ENCODE peak calls at places on chromosomes 1 and 21, in four cellular contexts. One of them, this sample, is unnamed.
A peak's percentile ranks its signal among the peaks of the same experiment; 100 is the strongest.

GRCh38 chr1:20848162-20848561 is 61.1 kb upstream of the HP1BP3 start:
- DNase-seq in tibial nerve: no peak
- DNase-seq in GM12891: no peak
- DNase-seq in right lobe of liver: no peak
- DNase-seq in this sample: no peak

GRCh38 chr1:42311138-42311537 is 23.9 kb downstream of the FOXJ3 start:
- DNase-seq in tibial nerve: no peak
- DNase-seq in GM12891: no peak
- DNase-seq in right lobe of liver: no peak
- DNase-seq in this sample: no peak

GRCh38 chr1:101653482-101653946 is 343.2 kb downstream of the OLFM3 start:
- DNase-seq in tibial nerve: no peak
- DNase-seq in GM12891: no peak
- DNase-seq in right lobe of liver: no peak
- DNase-seq in this sample: no peak

GRCh38 chr1:183178490-183178889 is 7.6 kb upstream of the LAMC2 start:
- DNase-seq in right lobe of liver: no peak
- DNase-seq in tibial nerve: no peak
- DNase-seq in GM12891: no peak
- DNase-seq in this sample: no peak

GRCh38 chr1:238660849-238661248 is 725.5 kb upstream of the CHRM3 start:
- DNase-seq in right lobe of liver: no peak
- DNase-seq in GM12891: no peak
- DNase-seq in tibial nerve: no peak
- DNase-seq in this sample: no peak

GRCh38 chr1:167052389-167052788 is 37.8 kb downstream of the GPA33 start:
- DNase-seq in right lobe of liver: no peak
- DNase-seq in tibial nerve: no peak
- DNase-seq in GM12891: no peak
- DNase-seq in this sample: peak; percentile 28

GRCh38 chr1:24990796-24991195 is 60.7 kb upstream of the RUNX3 start:
- DNase-seq in right lobe of liver: peak; percentile 15
- DNase-seq in GM12891: no peak
- DNase-seq in tibial nerve: no peak
- DNase-seq in this sample: no peak

GRCh38 chr1:67436511-67437057 is 6.4 kb upstream of the SERBP1 start:
- DNase-seq in tibial nerve: no peak
- DNase-seq in GM12891: no peak
- DNase-seq in right lobe of liver: no peak
- DNase-seq in this sample: no peak

GRCh38 chr1:227785812-227786608 is 29.5 kb upstream of the PRSS38 start:
- DNase-seq in right lobe of liver: no peak
- DNase-seq in GM12891: peak; percentile 2
- DNase-seq in tibial nerve: peak; percentile 2
- DNase-seq in this sample: no peak

GRCh38 chr1:1241588-1242229 is 4.8 kb downstream of the C1QTNF12 start:
- DNase-seq in tibial nerve: no peak
- DNase-seq in right lobe of liver: peak; percentile 51
- DNase-seq in GM12891: no peak
- DNase-seq in this sample: no peak

GRCh38 chr21:27034796-27035195 is 67.9 kb upstream of the ADAMTS5 start:
- DNase-seq in right lobe of liver: no peak
- DNase-seq in GM12891: no peak
- DNase-seq in tibial nerve: no peak
- DNase-seq in this sample: no peak

GRCh38 chr21:31397939-31398338 is 53.9 kb upstream of the TIAM1 start:
- DNase-seq in GM12891: no peak
- DNase-seq in tibial nerve: no peak
- DNase-seq in right lobe of liver: no peak
- DNase-seq in this sample: no peak

GRCh38 chr1:3372317-3372716 is 82.1 kb upstream of the ARHGEF16 start:
- DNase-seq in right lobe of liver: no peak
- DNase-seq in tibial nerve: no peak
- DNase-seq in GM12891: no peak
- DNase-seq in this sample: no peak

GRCh38 chr1:26468911-26469310 is 3.3 kb upstream of the HMGN2 start:
- DNase-seq in tibial nerve: no peak
- DNase-seq in right lobe of liver: peak; percentile 51
- DNase-seq in GM12891: no peak
- DNase-seq in this sample: no peak

GRCh38 chr1:14928886-14929546 is 224.5 kb upstream of the TMEM51 start:
- DNase-seq in right lobe of liver: no peak
- DNase-seq in GM12891: no peak
- DNase-seq in tibial nerve: no peak
- DNase-seq in this sample: no peak

GRCh38 chr1:41015281-41015680 is 6.2 kb downstream of the SLFNL1 start:
- DNase-seq in tibial nerve: no peak
- DNase-seq in GM12891: no peak
- DNase-seq in right lobe of liver: no peak
- DNase-seq in this sample: no peak

GRCh38 chr1:188652678-188653077 is 1823.9 kb downstream of the PLA2G4A start:
- DNase-seq in right lobe of liver: no peak
- DNase-seq in GM12891: no peak
- DNase-seq in tibial nerve: no peak
- DNase-seq in this sample: no peak

GRCh38 chr1:6447818-6448748 is 17.9 kb downstream of the TNFRSF25 start:
- DNase-seq in GM12891: no peak
- DNase-seq in right lobe of liver: peak; percentile 80
- DNase-seq in tibial nerve: no peak
- DNase-seq in this sample: no peak

GRCh38 chr1:234919061-234919755 is 209.4 kb downstream of the TOMM20 start:
- DNase-seq in GM12891: no peak
- DNase-seq in tibial nerve: peak; percentile 40
- DNase-seq in right lobe of liver: peak; percentile 82
- DNase-seq in this sample: no peak

GRCh38 chr1:43861985-43862735 is 71.4 kb upstream of the ARTN start:
- DNase-seq in tibial nerve: no peak
- DNase-seq in GM12891: no peak
- DNase-seq in right lobe of liver: no peak
- DNase-seq in this sample: no peak

GRCh38 chr1:69765941-69766340 is 198.2 kb downstream of the LRRC7 start:
- DNase-seq in tibial nerve: no peak
- DNase-seq in GM12891: no peak
- DNase-seq in right lobe of liver: no peak
- DNase-seq in this sample: no peak

GRCh38 chr1:154969741-154970452 is 650 bp downstream of the SHC1 start:
- DNase-seq in tibial nerve: no peak
- DNase-seq in right lobe of liver: no peak
- DNase-seq in GM12891: no peak
- DNase-seq in this sample: no peak

GRCh38 chr1:198934901-198935301 is 296.1 kb downstream of the PTPRC start:
- DNase-seq in tibial nerve: no peak
- DNase-seq in GM12891: no peak
- DNase-seq in right lobe of liver: no peak
- DNase-seq in this sample: no peak

GRCh38 chr1:232476538-232476950 is 153.4 kb downstream of the SIPA1L2 start:
- DNase-seq in tibial nerve: no peak
- DNase-seq in right lobe of liver: no peak
- DNase-seq in GM12891: no peak
- DNase-seq in this sample: no peak

GRCh38 chr1:15429701-15430149 is 8.5 kb upstream of the CTRC start:
- DNase-seq in GM12891: no peak
- DNase-seq in right lobe of liver: no peak
- DNase-seq in tibial nerve: no peak
- DNase-seq in this sample: no peak

GRCh38 chr1:210702512-210702911 is 373.8 kb downstream of the HHAT start:
- DNase-seq in right lobe of liver: no peak
- DNase-seq in tibial nerve: no peak
- DNase-seq in GM12891: no peak
- DNase-seq in this sample: no peak

GRCh38 chr1:54249798-54250497 is 50.0 kb downstream of the MRPL37 start:
- DNase-seq in GM12891: no peak
- DNase-seq in tibial nerve: peak; percentile 60
- DNase-seq in right lobe of liver: no peak
- DNase-seq in this sample: peak; percentile 93

GRCh38 chr21:32083175-32083574 is 195.7 kb downstream of the MIS18A start:
- DNase-seq in tibial nerve: no peak
- DNase-seq in GM12891: no peak
- DNase-seq in right lobe of liver: no peak
- DNase-seq in this sample: no peak

GRCh38 chr21:46168659-46169386 is 13.4 kb upstream of the FTCD start:
- DNase-seq in GM12891: no peak
- DNase-seq in tibial nerve: no peak
- DNase-seq in right lobe of liver: no peak
- DNase-seq in this sample: no peak

GRCh38 chr1:199859525-199859924 is 168.0 kb upstream of the NR5A2 start:
- DNase-seq in tibial nerve: peak; percentile 25
- DNase-seq in GM12891: no peak
- DNase-seq in right lobe of liver: no peak
- DNase-seq in this sample: no peak

GRCh38 chr1:24112381-24113169 is 640 bp upstream of the MYOM3 start:
- DNase-seq in right lobe of liver: no peak
- DNase-seq in tibial nerve: peak; percentile 60
- DNase-seq in GM12891: peak; percentile 67
- DNase-seq in this sample: peak; percentile 43

GRCh38 chr1:78490861-78491310 is at the start of gene PTGFR:
- DNase-seq in right lobe of liver: peak; percentile 67
- DNase-seq in tibial nerve: peak; percentile 55
- DNase-seq in GM12891: no peak
- DNase-seq in this sample: peak; percentile 41

GRCh38 chr1:115911298-115911697 is 65.0 kb upstream of the SLC22A15 start:
- DNase-seq in right lobe of liver: no peak
- DNase-seq in GM12891: no peak
- DNase-seq in tibial nerve: no peak
- DNase-seq in this sample: no peak

GRCh38 chr1:50667710-50668356 is 244.6 kb upstream of the DMRTA2 start:
- DNase-seq in tibial nerve: no peak
- DNase-seq in GM12891: no peak
- DNase-seq in right lobe of liver: no peak
- DNase-seq in this sample: no peak

GRCh38 chr1:224513787-224514209 is 79.2 kb upstream of the WDR26 start:
- DNase-seq in GM12891: peak; percentile 84
- DNase-seq in right lobe of liver: peak; percentile 91
- DNase-seq in tibial nerve: peak; percentile 90
- DNase-seq in this sample: peak; percentile 86
- TF ChIP-seq POLR2A in GM12891: no peak
- TF ChIP-seq POLR2A in right lobe of liver: no peak
- TF ChIP-seq POLR2A in tibial nerve: no peak
- TF ChIP-seq POLR2A in this sample: peak; percentile 1

GRCh38 chr1:92483442-92484170 is 3.1 kb downstream of the GFI1 start:
- DNase-seq in GM12891: peak; percentile 42
- DNase-seq in right lobe of liver: no peak
- DNase-seq in tibial nerve: no peak
- DNase-seq in this sample: no peak
- TF ChIP-seq POLR2A in GM12891: no peak
- TF ChIP-seq POLR2A in right lobe of liver: no peak
- TF ChIP-seq POLR2A in tibial nerve: no peak
- TF ChIP-seq POLR2A in this sample: no peak

DNA sequence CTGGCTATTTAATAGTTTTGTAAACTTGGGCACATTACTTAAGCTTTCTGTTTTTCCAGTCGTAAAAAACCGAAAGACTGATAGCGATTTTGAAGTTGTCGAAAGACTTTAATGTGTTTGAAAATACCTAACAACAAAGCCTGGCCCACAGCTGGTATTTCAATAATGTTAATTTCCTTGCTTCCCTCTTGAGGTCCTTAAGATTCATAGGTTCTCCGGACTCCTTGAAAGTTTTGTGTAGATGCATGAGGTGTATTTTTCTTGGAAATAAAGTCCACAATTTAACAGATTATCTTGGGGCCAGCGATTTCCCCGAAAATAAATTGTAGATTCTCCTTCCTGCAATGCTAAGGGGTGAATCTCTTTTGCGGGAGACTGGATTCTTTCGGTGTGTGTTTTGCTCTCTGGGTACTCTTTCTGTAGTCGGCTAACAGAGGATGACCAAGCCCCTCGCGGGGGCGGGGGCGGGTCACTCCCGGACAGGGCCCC is 735 bp upstream of the YTHDF2 start:
- DNase-seq in GM12891: no peak
- DNase-seq in right lobe of liver: no peak
- DNase-seq in tibial nerve: no peak
- DNase-seq in this sample: peak; percentile 29
- TF ChIP-seq POLR2A in GM12891: no peak
- TF ChIP-seq POLR2A in right lobe of liver: no peak
- TF ChIP-seq POLR2A in tibial nerve: no peak
- TF ChIP-seq POLR2A in this sample: no peak

GRCh38 chr1:33014464-33015170 is 22.1 kb downstream of the AK2 start:
- DNase-seq in tibial nerve: no peak
- DNase-seq in right lobe of liver: no peak
- DNase-seq in GM12891: no peak
- DNase-seq in this sample: no peak
- TF ChIP-seq POLR2A in tibial nerve: no peak
- TF ChIP-seq POLR2A in right lobe of liver: no peak
- TF ChIP-seq POLR2A in GM12891: no peak
- TF ChIP-seq POLR2A in this sample: no peak

DNA sequence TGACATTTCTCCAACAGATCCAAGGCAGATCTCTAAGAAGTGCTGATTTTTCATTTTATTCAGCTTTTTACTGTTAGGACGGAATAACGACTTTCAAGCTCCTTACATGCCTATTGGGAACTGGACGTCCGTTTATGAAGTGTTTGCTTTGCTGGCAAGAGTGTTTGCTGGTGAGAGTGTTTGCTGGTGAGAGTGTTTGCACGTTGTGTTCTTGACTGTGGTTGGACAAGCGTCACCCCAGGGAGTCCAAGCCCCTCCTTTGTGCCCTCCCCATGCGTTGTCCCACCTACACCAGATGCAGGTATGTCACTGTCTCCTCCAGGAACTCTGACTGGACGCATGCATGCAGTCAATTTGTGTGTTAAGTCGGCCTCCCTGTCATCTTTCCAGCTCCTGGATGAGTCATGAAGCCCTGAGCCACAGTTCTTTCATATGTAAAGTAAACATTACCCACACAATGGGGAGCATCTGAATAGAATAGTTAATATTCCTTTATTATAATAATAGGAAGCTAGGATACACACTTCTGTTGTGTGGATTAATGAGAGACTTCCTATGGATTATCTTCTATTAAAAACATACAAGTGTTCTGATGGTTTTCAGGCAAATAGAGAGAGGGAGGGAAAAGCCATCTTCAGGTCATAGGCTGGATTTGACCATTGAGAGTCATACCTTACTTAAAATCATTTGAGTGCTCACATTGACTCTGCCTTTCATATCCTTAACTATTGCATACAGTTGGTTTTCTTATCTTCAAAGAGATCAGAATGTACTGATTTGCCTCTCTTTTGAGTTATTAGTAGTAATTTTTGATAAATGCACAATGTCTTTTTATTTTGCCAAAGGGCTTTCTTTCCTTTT is 119.2 kb downstream of the GALNT2 start:
- DNase-seq in GM12891: no peak
- DNase-seq in tibial nerve: no peak
- DNase-seq in right lobe of liver: no peak
- DNase-seq in this sample: peak; percentile 77
- TF ChIP-seq POLR2A in GM12891: no peak
- TF ChIP-seq POLR2A in tibial nerve: no peak
- TF ChIP-seq POLR2A in right lobe of liver: peak; percentile 69
- TF ChIP-seq POLR2A in this sample: no peak